ENCODE peak calls at places on chromosome 20, in seven cellular contexts. P is mucosa of descending colon, U is fibroblast of the aortic adventitia, Q is cardiac muscle cell, Y is AG10803, E is pancreas, R is choroid plexus epithelial cell. C is an unnamed sample.

GRCh38 chr20:45052698-45053440 is 48.1 kb downstream of the KCNS1 start:
- DNase-seq in R (peak), U (peak), P (peak), Q (no peak), E (no peak), Y (peak), C (peak)

GRCh38 chr20:25319241-25320034 is 71.2 kb downstream of the ABHD12 start:
- DNase-seq in Q (peak), Y (no peak), U (no peak), E (no peak), P (peak), R (no peak), C (no peak)

GRCh38 chr20:22496817-22497216 is 87.6 kb downstream of the FOXA2 start:
- DNase-seq in Q (no peak), Y (no peak), E (no peak), P (no peak), R (no peak), U (no peak), C (no peak)

GRCh38 chr20:38726849-38727601 is 2.7 kb downstream of the SLC32A1 start:
- DNase-seq in Q (peak), P (peak), U (no peak), R (no peak), Y (no peak), E (peak), C (no peak)

GRCh38 chr20:17504898-17505663 is 26.1 kb downstream of the BFSP1 start:
- DNase-seq in Q (peak), Y (peak), P (peak), R (peak), E (peak), U (peak), C (peak)

GRCh38 chr20:35166242-35166830 is 5.5 kb upstream of the PROCR start:
- DNase-seq in U (no peak), R (peak), Y (no peak), E (no peak), P (no peak), Q (no peak), C (no peak)

GRCh38 chr20:50415516-50416268 is 94.5 kb upstream of the PTPN1 start:
- DNase-seq in U (peak), Q (no peak), Y (peak), R (peak), P (peak), E (peak), C (peak)

GRCh38 chr20:19738936-19739335 is 19.1 kb upstream of the RIN2 start:
- DNase-seq in U (no peak), R (no peak), Y (no peak), Q (no peak), P (peak), E (no peak), C (peak)

GRCh38 chr20:57251344-57251743 is 15.1 kb downstream of the BMP7 start:
- DNase-seq in P (no peak), E (no peak), Y (no peak), Q (no peak), R (peak), U (no peak), C (no peak)

GRCh38 chr20:51969191-51969590 is 166.9 kb upstream of the SALL4 start:
- DNase-seq in U (no peak), P (no peak), Q (no peak), Y (peak), E (no peak), R (no peak), C (peak)

GRCh38 chr20:9417665-9418064 is 96.7 kb upstream of the LAMP5 start:
- DNase-seq in Q (no peak), P (no peak), Y (peak), E (no peak), U (peak), R (peak), C (peak)

GRCh38 chr20:15627501-15627903 is 945.7 kb downstream of the KIF16B start:
- DNase-seq in R (no peak), U (no peak), Y (no peak), P (no peak), E (no peak), Q (no peak), C (no peak)

GRCh38 chr20:32271620-32272019 is 5.8 kb upstream of the KIF3B start:
- DNase-seq in P (no peak), Q (no peak), Y (no peak), E (no peak), U (no peak), R (no peak), C (no peak)
- TF ChIP-seq CTCF in P (no peak), Q (no peak), Y (no peak), E (no peak), U (no peak), R (no peak), C (no peak)

GRCh38 chr20:58927490-58928061 is 53.5 kb upstream of the NELFCD start:
- DNase-seq in R (no peak), Y (no peak), E (no peak), P (no peak), Q (no peak), U (no peak), C (no peak)
- H3K4me3 ChIP-seq in R (no peak), Y (no peak), E (no peak), P (no peak), Q (no peak), U (no peak), C (no peak)

DNA sequence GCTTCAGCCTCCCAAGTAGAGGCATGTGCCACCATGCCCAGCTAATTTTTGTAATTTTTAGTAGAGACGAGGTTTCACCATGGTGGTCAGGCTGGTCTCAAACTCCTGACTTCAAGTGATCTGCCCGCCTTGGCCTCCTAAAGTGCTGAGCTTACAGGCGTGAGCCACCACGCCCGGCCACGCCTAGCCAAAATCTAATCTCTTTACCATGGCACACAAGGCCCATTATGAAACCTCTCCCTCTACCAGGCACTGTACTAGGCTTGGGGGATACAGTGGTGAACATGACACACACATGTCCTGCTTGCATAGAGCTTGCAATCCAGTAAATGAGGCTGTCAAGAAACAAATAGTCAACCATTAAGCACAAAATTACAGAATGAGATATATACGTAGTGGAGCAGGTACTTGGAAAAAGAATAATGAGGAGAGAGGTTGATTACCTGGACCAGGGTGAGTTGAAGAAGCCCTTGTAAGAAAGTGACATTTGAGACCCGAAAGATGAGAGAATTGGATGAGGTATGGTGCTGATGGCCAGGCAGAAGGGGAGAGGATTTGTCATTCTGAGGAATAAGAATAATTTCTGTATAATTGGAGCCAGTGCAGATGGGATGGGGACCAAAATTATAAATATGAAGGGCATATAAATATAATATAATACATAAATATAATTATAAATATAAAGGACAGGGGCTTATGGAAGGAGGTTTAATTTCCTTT is 1.2 kb upstream of the CTNNBL1 start:
- DNase-seq in R (no peak), E (no peak), Q (no peak), P (no peak), Y (no peak), U (no peak), C (no peak)
- TF ChIP-seq CTCF in R (no peak), E (no peak), Q (no peak), P (no peak), Y (no peak), U (no peak), C (no peak)

DNA sequence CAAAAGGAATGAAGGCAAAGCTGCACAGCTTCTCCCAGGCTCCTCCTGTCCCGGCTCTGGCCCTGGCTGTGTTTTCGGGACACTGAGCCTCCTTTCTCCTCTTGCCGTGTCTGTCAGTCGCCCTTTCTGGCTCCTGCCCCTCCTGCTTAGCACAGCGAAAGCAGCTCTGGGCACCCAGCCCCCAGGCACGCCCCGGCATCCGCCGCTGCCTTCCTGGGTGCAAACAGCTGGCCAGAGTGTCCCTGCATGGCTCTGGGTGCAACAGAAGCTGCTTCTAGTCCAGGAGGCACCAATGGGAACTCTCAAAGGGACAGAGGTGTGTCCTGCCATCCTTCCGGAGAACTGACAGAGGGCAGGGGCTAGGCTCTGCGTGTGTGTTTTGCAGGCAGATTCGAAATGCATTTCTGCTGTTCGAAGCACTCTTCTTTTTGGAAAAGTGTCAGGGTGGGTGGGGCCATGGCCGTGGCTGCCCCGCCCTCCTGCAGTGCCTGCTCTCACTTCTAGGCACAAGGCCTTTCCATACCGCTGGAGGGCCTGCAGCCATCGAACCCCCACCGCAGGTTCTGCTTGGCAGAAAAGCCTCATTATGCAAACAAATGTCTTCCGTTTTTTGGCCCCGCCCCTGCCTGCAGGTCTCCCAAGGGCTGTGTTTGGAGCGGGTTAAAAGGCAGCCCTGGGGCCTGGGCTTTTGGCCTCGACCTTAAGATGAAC is 15.5 kb downstream of the COL9A3 start:
- DNase-seq in Y (no peak), Q (no peak), U (no peak), R (no peak), E (peak), P (peak), C (no peak)
- H3K4me3 ChIP-seq in Y (no peak), Q (no peak), U (no peak), R (no peak), E (no peak), P (no peak), C (no peak)

GRCh38 chr20:61263084-61263695 is 11.1 kb downstream of the CDH4 start:
- DNase-seq in R (peak), Y (peak), U (peak), E (peak), Q (no peak), P (peak), C (peak)

GRCh38 chr20:61262036-61262435 is 10.0 kb downstream of the CDH4 start:
- DNase-seq in R (no peak), Q (no peak), Y (no peak), E (no peak), P (no peak), U (no peak), C (no peak)

GRCh38 chr20:61262514-61262913 is 10.5 kb downstream of the CDH4 start:
- DNase-seq in Y (no peak), P (no peak), Q (no peak), E (no peak), U (no peak), R (no peak), C (no peak)

GRCh38 chr20:61259741-61260140 is 7.7 kb downstream of the CDH4 start:
- DNase-seq in E (no peak), Q (no peak), Y (no peak), U (no peak), R (no peak), P (no peak), C (no peak)

GRCh38 chr20:61260905-61261304 is 8.8 kb downstream of the CDH4 start:
- DNase-seq in E (no peak), P (no peak), U (no peak), Y (no peak), Q (peak), R (peak), C (no peak)
- TF ChIP-seq CTCF in E (no peak), P (no peak), U (no peak), Y (peak), Q (no peak), R (peak), C (peak)

GRCh38 chr20:21378259-21378658 is 19.1 kb downstream of the NKX2-4 start:
- DNase-seq in E (no peak), R (no peak), Y (no peak), U (no peak), P (no peak), Q (no peak), C (no peak)
- H3K4me3 ChIP-seq in E (no peak), R (no peak), Y (no peak), U (no peak), P (no peak), Q (no peak), C (no peak)

C was measured in foreskin fibroblast.